ENCODE peak calls at places on chromosome 9, in nine cellular contexts. U, N, K, X, H, O, I, Y and V are unnamed samples.

GRCh38 chr9:32431940-32432555 is 47.6 kb downstream of the ACO1 start:
- DNase-seq in H (peak; percentile 31), N (peak; percentile 4), K (peak; percentile 28), Y (peak; percentile 60), X (no peak), I (peak; percentile 36), U (no peak), O (no peak), V (no peak)

GRCh38 chr9:95778957-95779356 is 96.5 kb upstream of the ERCC6L2 start:
- DNase-seq in Y (no peak), X (no peak), O (no peak), K (no peak), H (no peak), I (no peak), U (no peak), N (no peak), V (no peak)

GRCh38 chr9:33124046-33124445 is 43.1 kb downstream of the B4GALT1 start:
- DNase-seq in X (no peak), I (no peak), K (no peak), U (no peak), O (no peak), Y (no peak), H (no peak), N (no peak), V (no peak)

GRCh38 chr9:114218264-114219120 is 63.2 kb downstream of the COL27A1 start:
- DNase-seq in U (no peak), N (no peak), K (no peak), Y (no peak), H (no peak), O (no peak), X (no peak), I (no peak), V (no peak)

GRCh38 chr9:113649855-113650206 is 186.3 kb downstream of the RGS3 start:
- DNase-seq in I (no peak), H (no peak), Y (no peak), K (no peak), O (no peak), N (no peak), X (no peak), U (no peak), V (no peak)

GRCh38 chr9:129352157-129352870 is 174.3 kb upstream of the IER5L start:
- DNase-seq in K (no peak), Y (no peak), H (no peak), U (peak; percentile 78), O (no peak), X (no peak), I (peak; percentile 53), N (no peak), V (no peak)

GRCh38 chr9:95129651-95130291 is 187.7 kb downstream of the FANCC start:
- DNase-seq in K (peak; percentile 11), I (no peak), Y (no peak), O (no peak), N (no peak), X (no peak), U (no peak), H (no peak), V (no peak)

GRCh38 chr9:133667759-133668450 is 31.7 kb downstream of the DBH start:
- DNase-seq in N (no peak), Y (no peak), X (no peak), O (no peak), K (no peak), H (no peak), I (no peak), U (no peak), V (no peak)

GRCh38 chr9:14314424-14314928 is 535 bp upstream of the NFIB start:
- DNase-seq in H (no peak), U (peak; percentile 78), I (no peak), O (peak; percentile 82), X (no peak), Y (peak; percentile 79), K (peak; percentile 78), N (no peak), V (peak; percentile 92)

GRCh38 chr9:80125731-80126264 is 554.0 kb downstream of the TLE4 start:
- DNase-seq in Y (no peak), U (no peak), H (no peak), K (no peak), X (no peak), N (no peak), I (no peak), O (no peak), V (no peak)

GRCh38 chr9:124776952-124777645 is at the start of gene OLFML2A:
- DNase-seq in X (peak; percentile 46), H (peak; percentile 8), I (peak; percentile 31), K (peak; percentile 43), U (peak; percentile 65), O (peak; percentile 77), Y (no peak), N (no peak), V (no peak)

GRCh38 chr9:96209407-96210031 is 92.5 kb downstream of the HSD17B3 start:
- DNase-seq in I (no peak), K (no peak), N (no peak), O (no peak), U (no peak), X (no peak), Y (no peak), H (no peak), V (peak; percentile 83)

GRCh38 chr9:37036237-37037136 is 2.4 kb upstream of the PAX5 start:
- DNase-seq in N (no peak), K (peak; percentile 68), O (peak; percentile 66), X (peak; percentile 84), U (no peak), Y (peak; percentile 24), H (peak; percentile 43), I (peak; percentile 42), V (peak; percentile 87)

GRCh38 chr9:35547889-35548418 is 57.1 kb upstream of the TESK1 start:
- DNase-seq in H (no peak), U (no peak), X (no peak), I (no peak), N (no peak), Y (no peak), K (no peak), O (no peak), V (no peak)